ENCODE peak calls at places on chromosomes 12 and 14, in five cellular contexts. P is dorsolateral prefrontal cortex, K is lower leg skin, R is cardiac fibroblast, W is brain microvascular endothelial cell. H is an unnamed sample.
A peak's percentile ranks its signal among the peaks of the same experiment; 100 is the strongest.

GRCh38 chr12:133226690-133227089 is 9.0 kb downstream of the ANHX start:
- DNase-seq in R (no peak), P (no peak), K (peak; percentile 75), W (no peak), H (no peak)

GRCh38 chr12:45388545-45388944 is 172.7 kb downstream of the ANO6 start:
- DNase-seq in R (peak; percentile 76), P (no peak), K (no peak), W (peak; percentile 39), H (no peak)

GRCh38 chr12:25394025-25394424 is 143.3 kb upstream of the KRAS start:
- DNase-seq in P (no peak), K (no peak), W (no peak), R (no peak), H (no peak)

GRCh38 chr12:24814379-24815086 is 134.4 kb downstream of the BCAT1 start:
- DNase-seq in K (no peak), R (no peak), W (no peak), P (no peak), H (no peak)

GRCh38 chr12:6765048-6765633 is 1.0 kb upstream of the PTMS start:
- DNase-seq in W (no peak), K (no peak), R (no peak), P (no peak), H (no peak)

GRCh38 chr14:75545907-75546306 is 23.6 kb downstream of the BATF start:
- DNase-seq in K (no peak), P (no peak), W (no peak), R (no peak), H (no peak)

GRCh38 chr12:92096346-92097136 is 49.1 kb downstream of the BTG1 start:
- DNase-seq in P (no peak), R (no peak), K (no peak), W (peak; percentile 65), H (no peak)

GRCh38 chr12:83408841-83409240 is 722.1 kb downstream of the TMTC2 start:
- DNase-seq in K (no peak), P (no peak), W (peak; percentile 51), R (no peak), H (no peak)

GRCh38 chr14:54226103-54226502 is 170.7 kb upstream of the CDKN3 start:
- DNase-seq in K (no peak), R (no peak), W (no peak), P (no peak), H (no peak)

GRCh38 chr12:93256258-93256969 is 121.3 kb upstream of the NUDT4 start:
- DNase-seq in K (no peak), R (peak; percentile 77), W (no peak), P (no peak), H (no peak)

GRCh38 chr14:99260652-99261551 is 11.1 kb downstream of the BCL11B start:
- DNase-seq in R (no peak), P (no peak), K (peak; percentile 67), W (no peak), H (no peak)

GRCh38 chr14:21039585-21040369 is 2.4 kb upstream of the RNASE7 start:
- DNase-seq in P (no peak), K (peak; percentile 82), R (peak; percentile 85), W (peak; percentile 53), H (no peak)

GRCh38 chr12:57836442-57837375 is 9.8 kb downstream of the CTDSP2 start:
- DNase-seq in P (peak; percentile 55), W (peak; percentile 80), R (peak; percentile 95), K (peak; percentile 93), H (no peak)

GRCh38 chr12:46933947-46934346 is 108.2 kb upstream of the SLC38A4 start:
- DNase-seq in R (peak; percentile 79), W (peak; percentile 61), K (no peak), P (no peak), H (no peak)

GRCh38 chr12:40016960-40017359 is 88.9 kb downstream of the SLC2A13 start:
- DNase-seq in R (peak; percentile 88), P (no peak), K (no peak), W (peak; percentile 51), H (no peak)

GRCh38 chr12:6354539-6355393 is 12.9 kb upstream of the TNFRSF1A start:
- DNase-seq in P (no peak), K (no peak), R (no peak), W (no peak), H (no peak)

GRCh38 chr12:3216726-3217682 is 139.8 kb downstream of the TSPAN9 start:
- DNase-seq in R (peak; percentile 62), P (no peak), K (no peak), W (peak; percentile 69), H (no peak)

GRCh38 chr12:45234134-45234865 is 18.4 kb downstream of the ANO6 start:
- DNase-seq in W (peak; percentile 94), R (peak; percentile 97), P (no peak), K (no peak), H (no peak)

GRCh38 chr12:78914859-78915331 is 50.3 kb downstream of the SYT1 start:
- DNase-seq in R (no peak), W (no peak), P (no peak), K (no peak), H (no peak)

GRCh38 chr12:87384226-87384625 is 645.0 kb downstream of the C12orf50 start:
- DNase-seq in P (no peak), K (no peak), W (no peak), R (no peak), H (no peak)

GRCh38 chr12:49019120-49019430 is 499 bp upstream of the PRKAG1 start:
- DNase-seq in K (no peak), R (no peak), P (no peak), W (no peak), H (no peak)

GRCh38 chr12:46483572-46484395 is 111.2 kb upstream of the SLC38A2 start:
- DNase-seq in K (no peak), W (no peak), R (peak; percentile 71), P (no peak), H (no peak)

GRCh38 chr14:57848353-57848752 is 17.5 kb downstream of the SLC35F4 start:
- DNase-seq in R (no peak), W (no peak), P (no peak), K (no peak), H (no peak)

GRCh38 chr12:91918431-91918830 is 227.2 kb downstream of the BTG1 start:
- DNase-seq in K (no peak), P (no peak), W (no peak), R (no peak), H (no peak)

GRCh38 chr12:102388469-102388868 is 91.9 kb downstream of the IGF1 start:
- DNase-seq in P (no peak), K (no peak), W (no peak), R (peak; percentile 3), H (no peak)

GRCh38 chr12:6372403-6373003 is 2.9 kb downstream of the SCNN1A start:
- DNase-seq in W (peak; percentile 57), K (peak; percentile 91), R (peak; percentile 90), P (no peak), H (no peak)

GRCh38 chr14:104870368-104871144 is 5.5 kb downstream of the CEP170B start:
- DNase-seq in P (no peak), W (no peak), R (no peak), K (no peak), H (peak; percentile 44)

GRCh38 chr12:113149361-113150150 is at the start of gene CFAP73:
- DNase-seq in K (no peak), P (peak; percentile 86), W (peak; percentile 83), R (peak; percentile 94), H (no peak)

GRCh38 chr12:113154351-113154973 is 4.9 kb downstream of the CFAP73 start:
- DNase-seq in W (no peak), R (peak; percentile 28), K (no peak), P (no peak), H (no peak)

GRCh38 chr12:113152196-113152834 is 2.8 kb downstream of the CFAP73 start:
- DNase-seq in R (no peak), P (no peak), K (no peak), W (no peak), H (no peak)

GRCh38 chr12:113155060-113155459 is 5.5 kb downstream of the CFAP73 start:
- DNase-seq in K (no peak), R (no peak), W (no peak), P (no peak), H (no peak)

DNA sequence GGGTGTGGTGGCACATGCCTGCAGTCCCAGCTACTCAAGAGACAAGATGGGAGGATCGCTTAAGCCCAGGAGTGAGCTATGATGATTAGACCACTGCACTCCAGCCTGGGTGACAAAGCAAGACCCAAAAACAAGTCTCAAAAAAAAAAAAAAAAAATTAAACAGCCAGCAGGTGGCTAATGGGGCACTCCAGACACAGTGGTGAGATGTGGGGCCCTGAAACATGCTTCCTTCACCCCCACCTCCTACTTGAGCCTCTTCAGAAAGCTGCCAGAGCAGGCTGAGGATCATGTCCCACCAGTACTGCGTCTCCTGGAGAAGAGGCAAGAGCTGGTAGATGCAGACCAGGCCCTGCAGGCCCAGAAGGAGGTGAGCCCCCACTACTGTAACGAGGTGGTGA is 2.1 kb downstream of the CFAP73 start:
- DNase-seq in K (no peak), R (no peak), W (no peak), P (no peak), H (no peak)
- TF ChIP-seq CTCF in K (no peak), R (no peak), W (no peak), P (no peak), H (no peak)

DNA sequence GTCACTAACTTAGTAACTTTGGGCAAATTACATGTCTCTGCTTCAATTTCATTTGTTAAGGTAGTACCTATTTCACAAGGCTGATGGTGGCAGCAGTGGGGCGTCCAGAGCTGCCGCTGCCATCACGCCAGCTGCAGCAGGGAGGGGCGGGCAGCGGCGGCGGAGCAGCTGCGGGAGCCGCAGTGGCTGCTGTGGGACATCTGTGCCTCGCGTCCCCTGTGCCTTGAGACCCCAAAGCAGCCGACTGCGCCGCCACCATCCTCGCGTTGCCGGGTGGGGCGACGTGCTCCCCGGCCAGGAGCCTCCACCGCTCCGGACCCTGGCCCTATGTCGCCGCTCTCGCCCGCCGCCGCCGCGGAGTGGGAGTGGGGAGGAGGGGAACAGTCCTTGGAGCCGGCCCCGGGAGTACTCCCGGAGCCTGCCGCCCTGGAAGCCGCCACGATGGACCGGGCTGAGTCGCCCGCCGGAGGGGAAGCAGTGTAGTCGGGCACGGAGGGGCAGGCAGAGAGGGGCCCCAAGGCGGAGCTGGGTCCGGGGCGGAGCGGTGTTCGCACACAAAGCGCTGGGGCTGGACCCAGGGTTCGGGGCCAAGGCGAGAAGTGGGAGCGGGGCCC is 51.4 kb downstream of the A2M start:
- DNase-seq in R (peak; percentile 65), W (peak; percentile 22), K (peak; percentile 92), P (peak; percentile 75), H (peak; percentile 38)
- TF ChIP-seq CTCF in R (peak; percentile 22), W (peak; percentile 58), K (no peak), P (peak; percentile 65), H (no peak)

DNA sequence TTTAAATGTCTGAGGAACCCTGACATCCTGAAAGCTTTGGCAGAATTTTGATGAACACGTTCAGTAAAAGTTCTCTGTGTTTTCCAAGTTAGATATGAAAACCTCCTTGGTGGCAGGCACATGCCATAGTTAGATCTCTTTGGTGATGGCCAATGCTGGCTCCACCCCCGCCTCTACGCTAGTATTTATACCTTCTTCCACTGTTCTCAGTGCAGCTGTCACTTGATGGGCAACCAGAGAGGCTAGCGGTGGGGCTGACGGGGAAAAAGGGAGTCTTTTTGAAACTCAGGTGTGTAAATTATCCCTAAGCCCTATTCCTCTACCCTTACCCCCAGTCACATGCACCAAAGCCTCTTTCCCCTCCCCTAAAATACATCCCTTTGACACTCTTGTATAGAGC is 32.1 kb downstream of the PPP1R36 start:
- DNase-seq in K (no peak), R (no peak), P (no peak), W (no peak), H (no peak)
- TF ChIP-seq CTCF in K (no peak), R (no peak), P (no peak), W (no peak), H (no peak)

DNA sequence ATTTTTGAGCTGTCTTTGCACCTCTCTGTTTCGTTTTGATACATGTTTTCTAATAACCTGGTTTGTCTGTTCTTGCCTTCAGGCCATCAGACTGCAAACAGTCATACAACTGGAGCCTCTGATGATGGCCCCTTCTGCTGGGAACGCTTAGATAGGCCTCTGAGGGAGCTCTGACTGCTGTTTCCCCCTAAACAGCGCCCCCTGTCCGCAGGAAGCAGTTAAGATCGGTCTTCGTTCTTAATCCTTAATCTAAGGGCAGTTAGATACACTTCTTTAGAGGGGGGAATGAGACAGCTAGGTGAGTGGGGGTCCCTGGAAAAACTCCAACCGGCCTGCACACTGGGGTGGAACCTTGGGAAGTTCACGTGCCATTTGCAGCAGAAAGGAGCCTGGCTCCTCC is 1338.8 kb upstream of the SEL1L start:
- DNase-seq in P (no peak), K (no peak), W (no peak), R (no peak), H (no peak)
- TF ChIP-seq CTCF in P (no peak), K (no peak), W (no peak), R (no peak), H (no peak)